ENCODE peak calls at places on chromosomes 13 and 19, in ten cellular contexts. T is left ventricle myocardium inferior; A is kidney; K is vagina; Y is CD4-positive, CD25-positive, alpha-beta regulatory T cell; S is brain microvascular endothelial cell; L is GM23338; P is right lobe of liver; V is CD8-positive, alpha-beta T cell; C is WERI-Rb-1. B is an unnamed sample.

GRCh38 chr13:49585220-49586157 is at the start of gene RCBTB1:
- DNase-seq in L (peak), Y (peak), S (peak), K (peak), C (peak), P (peak), A (peak), V (peak), T (peak), B (peak)

GRCh38 chr19:2523630-2524311 is 47.8 kb downstream of the GADD45B start:
- DNase-seq in Y (no peak), T (no peak), A (no peak), S (peak), C (no peak), L (peak), P (no peak), K (no peak), V (no peak), B (no peak)

GRCh38 chr13:90622547-90622946 is 724.9 kb upstream of the MIR17HG start:
- DNase-seq in K (no peak), L (no peak), A (no peak), T (no peak), P (no peak), V (no peak), Y (no peak), C (no peak), S (no peak), B (no peak)

GRCh38 chr13:46295531-46296464 is 84.1 kb downstream of the LRRC63 start:
- DNase-seq in Y (peak), A (no peak), S (peak), K (no peak), V (peak), P (peak), C (no peak), L (no peak), T (no peak), B (peak)

GRCh38 chr13:35888327-35888940 is 242.7 kb downstream of the DCLK1 start:
- DNase-seq in V (no peak), S (no peak), L (no peak), C (no peak), K (no peak), T (no peak), P (no peak), Y (no peak), A (no peak), B (no peak)

GRCh38 chr13:28719656-28720055 is 886 bp upstream of the SLC46A3 start:
- DNase-seq in S (peak), L (no peak), A (no peak), K (no peak), P (no peak), Y (no peak), V (no peak), C (no peak), T (no peak), B (no peak)

GRCh38 chr13:112740502-112741131 is 50.8 kb downstream of the ATP11A start:
- DNase-seq in A (peak), P (peak), K (no peak), Y (no peak), L (no peak), T (peak), S (peak), C (no peak), V (no peak), B (no peak)

GRCh38 chr13:110234532-110234931 is 72.4 kb downstream of the COL4A1 start:
- DNase-seq in V (no peak), T (no peak), L (no peak), C (no peak), S (no peak), A (no peak), Y (no peak), K (peak), P (no peak), B (no peak)

GRCh38 chr13:97125810-97126738 is 96.1 kb upstream of the MBNL2 start:
- DNase-seq in K (no peak), C (peak), L (no peak), T (peak), S (no peak), V (no peak), A (no peak), P (no peak), Y (no peak), B (no peak)

GRCh38 chr13:71255633-71256032 is 611.4 kb downstream of the DACH1 start:
- DNase-seq in A (no peak), C (no peak), L (no peak), T (no peak), K (no peak), S (no peak), V (no peak), P (no peak), Y (no peak), B (no peak)

GRCh38 chr19:23906835-23907234 is 7.9 kb upstream of the ZNF726 start:
- DNase-seq in L (no peak), S (no peak), Y (no peak), V (no peak), K (peak), A (no peak), T (no peak), P (no peak), C (no peak), B (no peak)

GRCh38 chr13:19781526-19781925 is 1.2 kb downstream of the PSPC1 start:
- DNase-seq in L (no peak), V (no peak), C (no peak), P (no peak), A (no peak), K (no peak), T (no peak), S (no peak), Y (no peak), B (no peak)

GRCh38 chr19:11482384-11483050 is 1.7 kb upstream of the ELAVL3 start:
- DNase-seq in Y (peak), P (peak), K (no peak), A (peak), C (peak), V (peak), L (peak), T (peak), S (peak), B (peak)

GRCh38 chr13:39407786-39408185 is 195.2 kb downstream of the LHFPL6 start:
- DNase-seq in A (no peak), P (no peak), V (no peak), C (no peak), L (no peak), Y (no peak), S (no peak), K (no peak), T (no peak), B (no peak)

GRCh38 chr13:99256709-99257108 is 1.5 kb downstream of the GPR18 start:
- DNase-seq in C (no peak), T (no peak), Y (no peak), A (no peak), P (no peak), S (no peak), V (no peak), L (no peak), K (no peak), B (no peak)

GRCh38 chr19:29259153-29259552 is 46.2 kb upstream of the UQCRFS1 start:
- DNase-seq in P (no peak), A (no peak), Y (no peak), C (peak), V (no peak), K (no peak), L (peak), S (no peak), T (no peak), B (no peak)

GRCh38 chr13:48750588-48751383 is 97.1 kb downstream of the CYSLTR2 start:
- DNase-seq in P (no peak), C (no peak), S (peak), T (peak), L (no peak), Y (no peak), A (no peak), V (no peak), K (no peak), B (no peak)

GRCh38 chr19:2810141-2811091 is 9.3 kb upstream of the ZNF554 start:
- DNase-seq in S (no peak), P (no peak), C (no peak), V (no peak), T (no peak), A (no peak), Y (no peak), L (no peak), K (no peak), B (no peak)

GRCh38 chr13:24221007-24221406 is 60.5 kb downstream of the SPATA13 start:
- DNase-seq in L (no peak), K (no peak), A (no peak), V (no peak), P (no peak), T (no peak), Y (no peak), S (no peak), C (no peak), B (no peak)

GRCh38 chr19:42246143-42246868 is 3.9 kb upstream of the GSK3A start:
- DNase-seq in K (no peak), V (no peak), A (peak), Y (no peak), L (peak), P (peak), T (peak), S (peak), C (peak), B (no peak)

GRCh38 chr19:16611121-16611520 is 16.9 kb downstream of the MED26 start:
- DNase-seq in V (no peak), C (no peak), P (no peak), S (no peak), K (no peak), L (no peak), T (no peak), A (no peak), Y (no peak), B (no peak)

GRCh38 chr13:23506821-23507210 is 63.4 kb upstream of the TNFRSF19 start:
- DNase-seq in C (no peak), L (no peak), Y (no peak), S (peak), K (no peak), V (no peak), T (no peak), P (no peak), A (no peak), B (no peak)

GRCh38 chr13:29803221-29803620 is 47.2 kb downstream of the UBL3 start:
- DNase-seq in C (no peak), K (no peak), T (no peak), L (no peak), S (no peak), Y (no peak), V (no peak), A (no peak), P (no peak), B (no peak)

GRCh38 chr19:10398819-10399218 is 4.5 kb downstream of the CDC37 start:
- DNase-seq in A (no peak), V (no peak), L (no peak), S (no peak), C (no peak), K (no peak), T (no peak), Y (no peak), P (no peak), B (no peak)

GRCh38 chr19:10403137-10404021 is at the start of gene CDC37:
- DNase-seq in Y (peak), A (peak), V (peak), C (peak), K (peak), P (peak), L (peak), S (peak), T (peak), B (peak)

GRCh38 chr19:10402441-10403038 is 802 bp downstream of the CDC37 start:
- DNase-seq in S (no peak), V (peak), P (peak), K (no peak), C (no peak), A (no peak), Y (no peak), T (peak), L (peak), B (no peak)

GRCh38 chr19:10395853-10396355 is 7.4 kb downstream of the CDC37 start:
- DNase-seq in S (no peak), K (no peak), T (no peak), A (no peak), V (no peak), L (no peak), Y (no peak), C (no peak), P (no peak), B (no peak)

DNA sequence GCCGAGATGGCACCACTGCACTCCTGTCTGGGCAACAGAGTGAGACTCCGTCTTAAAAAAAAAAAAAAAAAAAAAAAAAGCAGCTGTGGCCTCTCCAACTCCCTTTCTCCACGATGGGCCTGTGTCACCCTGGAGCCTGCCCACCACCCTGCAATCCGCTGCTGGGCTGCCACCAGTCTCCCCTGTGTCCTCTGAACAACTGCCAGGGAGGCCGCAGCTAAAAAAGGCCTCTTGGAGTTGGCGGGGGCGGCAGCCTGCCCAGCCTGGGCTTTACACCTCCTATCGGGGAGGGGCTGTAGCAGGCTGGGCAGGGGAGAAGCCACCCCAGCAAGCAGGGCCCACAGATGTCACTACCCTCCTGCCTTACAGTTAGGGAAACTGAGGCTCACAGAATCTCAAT is 3.5 kb downstream of the CDC37 start:
- DNase-seq in P (no peak), Y (no peak), T (peak), L (no peak), K (no peak), S (no peak), A (no peak), V (peak), C (no peak), B (no peak)
- H3K4me3 ChIP-seq in P (no peak), Y (no peak), T (peak), L (no peak), K (no peak), S (no peak), A (no peak), V (no peak), C (no peak), B (no peak)

GRCh38 chr19:6235031-6235951 is 44.5 kb downstream of the MLLT1 start:
- DNase-seq in L (no peak), P (peak), A (peak), S (no peak), V (no peak), T (peak), K (no peak), C (no peak), Y (no peak), B (no peak)

GRCh38 chr19:6234527-6234926 is 45.2 kb downstream of the MLLT1 start:
- DNase-seq in T (no peak), C (no peak), V (no peak), P (no peak), K (no peak), L (no peak), S (no peak), A (no peak), Y (no peak), B (no peak)

GRCh38 chr19:6238256-6238642 is 41.5 kb downstream of the MLLT1 start:
- DNase-seq in S (no peak), T (no peak), C (no peak), L (no peak), P (no peak), Y (no peak), A (no peak), K (no peak), V (no peak), B (no peak)

GRCh38 chr19:6238643-6239281 is 41.0 kb downstream of the MLLT1 start:
- DNase-seq in C (no peak), T (peak), A (peak), P (peak), Y (no peak), S (no peak), L (no peak), V (no peak), K (no peak), B (no peak)

DNA sequence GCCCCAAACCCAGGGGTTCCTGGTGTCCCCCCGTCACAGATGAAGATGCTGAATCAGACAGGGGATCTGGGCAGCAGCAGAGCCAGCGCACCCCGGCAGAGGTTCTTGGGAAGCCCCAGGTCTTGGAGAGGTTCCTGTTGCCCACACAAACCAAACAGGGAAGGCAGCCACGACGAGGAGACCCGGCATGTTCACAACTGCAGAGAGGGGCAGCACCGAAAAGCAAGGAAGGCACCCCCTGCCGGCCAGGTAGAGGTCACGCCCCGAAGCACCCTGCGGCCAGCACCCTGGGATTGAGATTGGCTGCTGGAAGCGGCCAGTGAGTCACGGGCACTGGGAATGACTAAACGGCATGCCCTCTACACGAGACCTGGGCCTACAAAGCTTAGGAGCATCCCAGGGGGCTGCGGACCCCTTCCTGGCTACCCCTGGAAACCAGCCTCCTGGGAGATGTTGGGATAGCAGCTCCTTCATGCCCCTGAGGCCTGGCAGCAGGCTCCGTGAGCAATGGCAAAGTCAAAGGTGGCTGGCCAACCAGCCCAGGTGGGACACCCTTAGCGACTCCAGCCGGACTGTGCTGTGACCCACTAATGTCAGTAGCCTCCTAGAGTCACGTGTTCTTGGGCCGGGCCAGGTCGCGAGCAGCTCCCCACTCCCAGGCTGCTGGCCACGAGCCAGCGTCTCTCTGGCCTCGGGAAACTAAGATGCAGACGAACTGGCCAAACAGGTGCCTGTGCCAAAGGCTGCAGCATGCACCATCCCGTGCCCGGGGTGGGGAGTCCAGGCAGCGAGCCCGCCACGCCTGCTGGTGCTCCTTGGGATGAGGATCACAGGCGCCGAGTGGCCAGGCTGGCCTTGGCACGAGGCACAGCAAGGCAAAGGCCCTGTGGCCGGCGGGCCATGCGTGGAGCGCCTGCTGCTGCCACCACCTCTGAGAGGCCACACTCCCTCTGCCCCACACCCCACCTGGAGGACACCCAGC is 43.2 kb downstream of the MLLT1 start:
- DNase-seq in C (no peak), T (peak), L (peak), K (no peak), Y (no peak), S (no peak), P (peak), V (no peak), A (peak), B (no peak)
- H3K27ac ChIP-seq in C (no peak), T (peak), L (no peak), K (no peak), Y (no peak), S (no peak), P (no peak), V (no peak), A (peak), B (no peak)

GRCh38 chr19:13846533-13847032 is 30.4 kb upstream of the NANOS3 start:
- DNase-seq in A (peak), K (no peak), C (no peak), Y (peak), L (peak), P (peak), V (peak), S (peak), T (peak), B (peak)
- H3K4me3 ChIP-seq in A (no peak), K (peak), C (no peak), Y (peak), L (peak), P (no peak), V (peak), S (peak), T (peak), B (peak)

GRCh38 chr19:10346509-10346908 is 7.1 kb upstream of the ICAM3 start:
- DNase-seq in K (no peak), T (no peak), V (no peak), A (no peak), P (peak), Y (no peak), L (no peak), S (peak), C (no peak), B (no peak)
- H3K27ac ChIP-seq in K (no peak), T (no peak), V (no peak), A (no peak), P (peak), Y (no peak), L (no peak), S (no peak), C (no peak), B (no peak)

DNA sequence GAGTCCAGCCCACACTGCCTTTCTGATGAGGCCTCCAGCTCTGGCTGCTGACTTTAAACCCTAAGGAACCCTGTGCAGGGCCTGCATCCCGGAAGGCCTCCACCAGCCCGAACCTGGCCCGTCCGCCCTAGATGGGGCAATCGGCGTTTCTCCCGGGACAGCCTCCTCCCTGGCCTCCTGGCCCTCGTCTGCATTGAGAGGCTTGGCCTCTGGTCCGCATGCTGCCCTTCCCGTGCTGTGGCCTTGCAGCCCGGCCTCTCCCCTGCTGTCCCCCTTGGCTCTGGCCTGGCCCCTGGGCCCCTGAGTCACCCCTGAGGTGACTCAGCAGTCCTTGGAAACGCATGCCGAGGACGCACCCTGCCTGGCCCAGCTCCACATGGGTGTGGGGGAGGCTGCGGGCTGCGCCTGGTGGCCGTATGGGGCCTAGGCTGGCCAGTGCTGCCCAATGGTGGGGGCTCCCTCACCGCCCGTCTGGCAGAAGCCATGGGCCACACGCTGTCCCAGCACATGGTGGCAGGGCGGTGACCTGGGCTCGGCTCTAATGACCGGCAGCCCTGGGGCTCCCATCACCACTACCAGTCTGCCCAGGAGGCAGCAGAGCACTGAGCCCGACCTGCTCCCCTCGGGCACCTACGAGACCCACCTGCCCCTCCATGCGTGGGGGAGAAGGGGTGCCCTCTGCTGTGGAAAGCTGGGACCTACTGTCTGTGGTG is 25.7 kb downstream of the SH3GL1 start:
- DNase-seq in Y (no peak), V (no peak), C (no peak), A (peak), L (no peak), P (peak), K (peak), T (peak), S (peak), B (no peak)
- H3K4me3 ChIP-seq in Y (no peak), V (no peak), C (no peak), A (no peak), L (peak), P (no peak), K (peak), T (peak), S (no peak), B (no peak)

GRCh38 chr13:85441364-85441763 is 357.9 kb downstream of the SLITRK6 start:
- DNase-seq in K (no peak), L (no peak), T (no peak), S (no peak), Y (no peak), V (no peak), C (no peak), A (no peak), P (no peak), B (no peak)
- H3K27ac ChIP-seq in K (no peak), L (no peak), T (no peak), S (no peak), Y (no peak), V (no peak), C (no peak), A (no peak), P (no peak), B (no peak)

GRCh38 chr19:33000910-33001309 is 28.9 kb downstream of the FAAP24 start:
- DNase-seq in L (no peak), P (no peak), A (no peak), T (no peak), S (no peak), Y (no peak), K (no peak), V (no peak), C (no peak), B (no peak)
- H3K4me3 ChIP-seq in L (no peak), P (no peak), A (no peak), T (no peak), S (no peak), Y (peak), K (no peak), V (no peak), C (no peak), B (no peak)